ENCODE peak calls at places on chromosomes 13 and 19, in four cellular contexts. X is thyroid gland, K is breast epithelium, E is adrenal gland. F is an unnamed sample.

GRCh38 chr19:13262450-13262849 is 112.2 kb downstream of the IER2 start:
- DNase-seq in X (no peak), K (no peak), E (peak; percentile 5), F (no peak)

GRCh38 chr19:39138221-39139211 is 12.9 kb downstream of the PAK4 start:
- DNase-seq in X (no peak), K (no peak), E (peak; percentile 59), F (peak; percentile 39)

GRCh38 chr13:37652596-37652995 is 54.0 kb upstream of the POSTN start:
- DNase-seq in X (no peak), K (no peak), E (no peak), F (no peak)

GRCh38 chr19:33096005-33096404 is 15.0 kb downstream of the GPATCH1 start:
- DNase-seq in X (no peak), K (no peak), E (no peak), F (no peak)

GRCh38 chr19:29381353-29382203 is 144.2 kb upstream of the VSTM2B start:
- DNase-seq in X (no peak), K (peak; percentile 6), E (no peak), F (no peak)

GRCh38 chr19:54882758-54883157 is 8.7 kb downstream of the FCAR start:
- DNase-seq in X (no peak), K (no peak), E (no peak), F (peak; percentile 36)

GRCh38 chr13:110702591-110703526 is 3.1 kb downstream of the CARS2 start:
- DNase-seq in X (no peak), K (no peak), E (peak; percentile 41), F (no peak)

GRCh38 chr19:13042443-13043130 is 47.3 kb downstream of the NFIX start:
- DNase-seq in X (no peak), K (no peak), E (no peak), F (no peak)

GRCh38 chr19:1300744-1301490 is 15.2 kb downstream of the EFNA2 start:
- DNase-seq in X (no peak), K (no peak), E (no peak), F (no peak)

GRCh38 chr13:42329239-42329638 is 57.3 kb downstream of the AKAP11 start:
- DNase-seq in X (no peak), K (no peak), E (no peak), F (no peak)

GRCh38 chr13:91302070-91302469 is 45.4 kb upstream of the MIR17HG start:
- DNase-seq in X (no peak), K (no peak), E (no peak), F (no peak)

GRCh38 chr19:48196321-48196761 is 25.9 kb downstream of the ZSWIM9 start:
- DNase-seq in X (no peak), K (peak; percentile 14), E (no peak), F (no peak)

GRCh38 chr19:7521551-7522071 is 813 bp upstream of the MCOLN1 start:
- DNase-seq in X (no peak), K (no peak), E (no peak), F (no peak)

GRCh38 chr13:23901365-23901764 is 4.1 kb upstream of the C1QTNF9B start:
- DNase-seq in X (no peak), K (no peak), E (no peak), F (no peak)

GRCh38 chr19:4051175-4052101 is 15.3 kb downstream of the ZBTB7A start:
- DNase-seq in X (no peak), K (no peak), E (peak; percentile 80), F (peak; percentile 33)

GRCh38 chr13:30744056-30744684 is 8.8 kb downstream of the ALOX5AP start:
- DNase-seq in X (no peak), K (peak; percentile 37), E (peak; percentile 76), F (no peak)

GRCh38 chr13:33560722-33561121 is 257.2 kb upstream of the RFC3 start:
- DNase-seq in X (no peak), K (no peak), E (no peak), F (no peak)

GRCh38 chr19:2543463-2544442 is 67.8 kb downstream of the GADD45B start:
- DNase-seq in X (peak; percentile 98), K (peak; percentile 94), E (peak; percentile 98), F (peak; percentile 97)

GRCh38 chr19:14603990-14604387 is 21.1 kb downstream of the CLEC17A start:
- DNase-seq in X (no peak), K (no peak), E (no peak), F (no peak)

GRCh38 chr19:43966079-43966694 is 15.2 kb downstream of the ZNF221 start:
- DNase-seq in X (no peak), K (no peak), E (no peak), F (no peak)

GRCh38 chr13:98298599-98298998 is 121.5 kb upstream of the RNF113B start:
- DNase-seq in X (no peak), K (no peak), E (no peak), F (no peak)

GRCh38 chr13:48201044-48201443 is 32.0 kb upstream of the ITM2B start:
- DNase-seq in X (no peak), K (no peak), E (no peak), F (no peak)

GRCh38 chr13:82305588-82305987 is 1576.7 kb downstream of the SLITRK1 start:
- DNase-seq in X (no peak), K (no peak), E (no peak), F (no peak)

GRCh38 chr13:44165895-44166496 is 207.6 kb upstream of the SERP2 start:
- DNase-seq in X (no peak), K (no peak), E (no peak), F (no peak)

GRCh38 chr13:51348069-51348967 is 8.8 kb downstream of the SERPINE3 start:
- DNase-seq in X (no peak), K (no peak), E (no peak), F (no peak)

GRCh38 chr13:21443171-21443570 is 15.9 kb downstream of the ZDHHC20 start:
- DNase-seq in X (no peak), K (no peak), E (no peak), F (no peak)

GRCh38 chr13:101893021-101893420 is 440.5 kb downstream of the ITGBL1 start:
- DNase-seq in X (no peak), K (no peak), E (no peak), F (no peak)

DNA sequence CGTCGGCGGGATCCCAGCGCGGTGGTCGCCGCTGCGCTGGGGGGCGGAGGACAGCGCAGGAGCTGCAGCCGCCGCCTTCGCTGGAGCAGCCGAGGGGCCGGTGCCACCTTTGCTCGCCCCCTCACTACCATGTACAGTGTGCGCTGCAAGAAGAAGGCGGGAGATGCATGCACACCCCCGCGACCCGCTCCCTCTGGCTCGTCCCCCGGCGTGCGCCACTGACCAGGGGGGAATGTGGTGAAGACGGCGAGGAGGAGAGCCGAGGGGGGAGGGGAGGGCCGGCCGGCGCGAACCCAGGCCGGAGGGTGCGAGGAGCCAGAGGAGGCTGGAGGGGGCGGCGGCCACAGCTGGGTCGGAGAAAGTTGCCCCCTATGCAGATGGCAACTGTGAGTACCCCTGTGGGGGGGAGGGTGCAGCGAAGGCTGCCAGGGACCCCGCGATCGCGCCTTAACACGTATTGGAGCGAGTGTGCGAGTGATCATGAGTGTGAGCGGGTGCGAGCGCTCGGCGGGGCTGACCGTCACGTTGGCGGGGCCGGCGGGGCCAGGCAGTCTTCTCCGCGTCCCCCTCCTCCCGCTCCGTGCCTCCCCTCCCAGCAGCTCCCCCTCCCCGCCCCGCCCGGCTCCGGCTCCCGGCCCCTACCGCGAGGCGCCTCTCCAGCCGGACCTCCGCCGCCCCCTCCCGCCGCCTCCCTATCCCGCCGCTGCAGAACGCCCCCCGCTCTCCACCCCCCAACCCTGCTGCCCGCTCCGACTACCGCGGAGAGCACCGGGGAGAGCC is 843 bp downstream of the SLITRK5 start:
- DNase-seq in X (peak; percentile 38), K (no peak), E (no peak), F (peak; percentile 37)
- H3K4me3 ChIP-seq in X (peak overlapping the region; percentile 53), K (peak overlapping the region; percentile 68), E (peak overlapping the region; percentile 58), F (peak overlapping the region; percentile 60)

DNA sequence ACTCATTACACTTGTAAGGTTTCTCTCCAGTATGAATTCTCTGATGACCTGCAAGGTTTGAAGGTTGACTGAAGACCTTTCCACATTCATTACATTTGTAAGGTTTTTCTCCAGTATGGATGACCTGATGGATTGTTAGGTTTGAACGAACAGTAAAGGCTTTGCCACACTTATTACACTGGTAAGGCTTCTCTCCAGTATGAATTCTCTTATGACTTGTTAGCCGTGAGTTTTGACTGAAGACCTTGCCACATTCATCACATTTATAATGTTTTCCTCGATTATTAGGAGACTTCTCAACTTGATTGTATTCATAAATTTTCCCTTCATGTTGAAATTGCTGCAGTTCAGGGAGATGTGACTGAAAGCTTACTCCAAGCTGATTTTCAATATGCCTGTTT is 6.8 kb upstream of the ZNF347 start:
- DNase-seq in X (no peak), K (no peak), E (no peak), F (no peak)
- H3K4me3 ChIP-seq in X (no peak overlapping the region), K (no peak overlapping the region), E (no peak overlapping the region), F (no peak overlapping the region)

GRCh38 chr19:46746281-46746965 is at the start of gene STRN4:
- DNase-seq in X (peak; percentile 43), K (no peak), E (peak; percentile 44), F (peak; percentile 65)

GRCh38 chr19:46745030-46745429 is 827 bp upstream of the FKRP start:
- DNase-seq in X (no peak), K (no peak), E (no peak), F (no peak)

GRCh38 chr19:46741447-46741846 is 4.4 kb upstream of the FKRP start:
- DNase-seq in X (no peak), K (no peak), E (no peak), F (no peak)

GRCh38 chr19:46745521-46746280 is at the start of gene FKRP:
- DNase-seq in X (peak; percentile 25), K (no peak), E (no peak), F (peak; percentile 37)

DNA sequence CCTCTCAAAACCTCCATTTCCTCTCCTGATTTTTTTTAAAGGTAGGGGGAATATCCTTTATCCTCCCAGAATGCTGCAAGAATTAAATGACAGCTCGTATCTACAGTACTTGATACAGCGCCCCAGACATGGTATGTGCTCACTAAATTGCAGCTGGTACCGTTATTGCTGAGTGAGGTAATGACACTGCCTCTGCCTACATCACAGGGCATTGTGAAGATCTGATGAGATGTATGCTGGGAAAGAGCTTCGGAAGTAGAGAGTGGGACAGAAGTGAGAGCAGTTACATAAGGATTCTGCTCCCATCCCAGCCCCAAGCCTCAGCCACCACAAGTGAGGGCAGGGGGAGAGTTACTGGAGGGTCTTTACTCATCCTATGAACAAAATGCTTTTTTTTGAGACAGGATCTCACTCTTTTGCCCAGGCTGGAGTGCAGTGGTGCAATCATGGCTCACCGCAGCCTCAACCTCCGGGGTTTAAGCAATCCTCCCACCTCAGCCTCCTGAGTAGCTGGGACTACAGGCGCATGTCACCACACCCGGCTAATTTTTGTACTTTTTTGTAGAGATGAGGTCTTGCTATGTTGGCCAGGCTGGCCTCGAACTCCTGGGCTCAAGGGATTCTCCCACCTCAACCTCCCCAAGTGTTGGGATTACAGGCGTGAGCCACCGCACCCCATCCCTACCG is 1.7 kb upstream of the FKRP start:
- DNase-seq in X (no peak), K (no peak), E (no peak), F (no peak)
- H3K4me3 ChIP-seq in X (no peak overlapping the region), K (peak overlapping the region; percentile 94), E (no peak overlapping the region), F (peak overlapping the region; percentile 81)

GRCh38 chr19:34178276-34178614 is 5.9 kb downstream of the LSM14A start:
- DNase-seq in X (no peak), K (no peak), E (no peak), F (no peak)
- H3K4me3 ChIP-seq in X (no peak overlapping the region), K (no peak overlapping the region), E (peak overlapping the region; percentile 12), F (no peak overlapping the region)

F was measured in MG63.